ENCODE peak calls at places on chromosomes 16 and 17, in eight cellular contexts. T is substantia nigra; P is CD8-positive, alpha-beta T cell; M is tibial nerve; V is A549; C is IMR-90; J is lung; Y is mesendoderm. X is an unnamed sample.

GRCh38 chr17:34241062-34241461 is 14.0 kb upstream of the CCL2 start:
- DNase-seq in Y (no peak), T (no peak), V (no peak), M (peak), C (peak), J (no peak), P (no peak), X (no peak)

GRCh38 chr17:41687828-41688640 is 651 bp upstream of the EIF1 start:
- DNase-seq in T (no peak), M (peak), V (peak), Y (no peak), J (peak), P (peak), C (peak), X (no peak)

GRCh38 chr17:61475726-61476125 is 23.5 kb downstream of the TBX4 start:
- DNase-seq in C (peak), V (no peak), T (no peak), P (no peak), J (no peak), Y (no peak), M (no peak), X (peak)

GRCh38 chr17:28655160-28655559 is 6.5 kb downstream of the SDF2 start:
- DNase-seq in C (no peak), P (no peak), V (no peak), J (no peak), M (no peak), Y (no peak), T (no peak), X (no peak)

GRCh38 chr17:77506371-77506991 is 365.7 kb downstream of the SEC14L1 start:
- DNase-seq in V (no peak), M (no peak), P (no peak), T (no peak), J (no peak), Y (no peak), C (no peak), X (no peak)

GRCh38 chr16:86681440-86681838 is 103.1 kb downstream of the FOXL1 start:
- DNase-seq in Y (no peak), P (no peak), V (no peak), C (no peak), T (no peak), J (no peak), M (peak), X (no peak)

GRCh38 chr17:6456321-6456720 is 12.1 kb downstream of the PIMREG start:
- DNase-seq in T (no peak), P (no peak), J (no peak), V (no peak), M (no peak), Y (no peak), C (no peak), X (no peak)

GRCh38 chr17:50064253-50064991 is 8.5 kb downstream of the ITGA3 start:
- DNase-seq in T (no peak), P (no peak), V (peak), J (peak), C (peak), M (no peak), Y (peak), X (peak)

GRCh38 chr17:44084131-44084538 is 13.6 kb downstream of the G6PC3 start:
- DNase-seq in J (no peak), T (no peak), P (peak), C (no peak), V (no peak), Y (peak), M (no peak), X (no peak)

GRCh38 chr17:45413498-45413923 is 19.2 kb downstream of the ARHGAP27 start:
- DNase-seq in M (no peak), V (no peak), P (no peak), T (peak), J (no peak), Y (no peak), C (no peak), X (no peak)

GRCh38 chr16:57600048-57600835 is 28.2 kb upstream of the ADGRG1 start:
- DNase-seq in V (peak), M (no peak), Y (peak), J (peak), C (peak), P (peak), T (no peak), X (no peak)

GRCh38 chr16:50154369-50154947 is 1.4 kb downstream of the TENT4B start:
- DNase-seq in M (no peak), C (no peak), V (peak), T (peak), Y (peak), P (no peak), J (no peak), X (no peak)

GRCh38 chr16:48547530-48547929 is 62.5 kb downstream of the N4BP1 start:
- DNase-seq in Y (no peak), T (no peak), C (no peak), P (no peak), M (no peak), V (no peak), J (no peak), X (no peak)

GRCh38 chr16:85570735-85571562 is 42.2 kb upstream of the GSE1 start:
- DNase-seq in V (no peak), C (no peak), P (peak), Y (no peak), T (no peak), J (peak), M (no peak), X (no peak)

GRCh38 chr17:78947235-78948153 is 22.3 kb upstream of the TIMP2 start:
- DNase-seq in J (no peak), C (no peak), Y (no peak), P (no peak), V (no peak), T (no peak), M (no peak), X (no peak)

GRCh38 chr16:74034862-74035261 is 261.8 kb upstream of the PSMD7 start:
- DNase-seq in V (peak), T (no peak), J (no peak), C (peak), M (no peak), P (no peak), Y (peak), X (no peak)

GRCh38 chr17:48219605-48220004 is 112.0 kb downstream of the SNX11 start:
- DNase-seq in V (no peak), Y (peak), M (no peak), C (no peak), T (no peak), P (no peak), J (no peak), X (no peak)

GRCh38 chr16:57623251-57624043 is 5.0 kb upstream of the ADGRG1 start:
- DNase-seq in Y (peak), C (peak), P (no peak), M (peak), J (no peak), V (peak), T (peak), X (no peak)

GRCh38 chr17:81977211-81978091 is at the start of gene ASPSCR1:
- DNase-seq in C (peak), P (peak), J (peak), M (peak), Y (peak), V (peak), T (peak), X (peak)

DNA sequence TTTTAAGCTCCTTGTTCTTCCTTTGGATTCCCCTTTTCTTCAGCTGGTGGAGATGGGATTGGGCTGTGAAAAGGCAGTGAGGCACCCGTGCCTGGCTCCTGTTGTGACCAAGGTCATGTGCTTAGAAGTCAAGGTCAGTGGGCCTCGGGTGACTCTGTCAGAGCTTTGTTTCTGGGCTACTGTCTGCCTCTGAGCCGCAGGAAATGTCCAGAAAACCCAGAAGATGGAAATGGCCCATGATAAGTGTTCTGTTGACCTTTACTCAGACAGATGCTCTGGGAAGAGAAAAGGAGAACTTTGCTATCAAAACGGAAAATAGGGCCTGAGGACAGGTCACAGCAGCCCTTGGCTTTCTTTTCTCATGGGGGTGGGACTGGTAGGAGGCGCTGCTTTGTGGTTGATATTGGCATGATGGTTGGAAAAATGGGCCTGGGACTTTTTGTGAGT is 2.9 kb downstream of the ABCC1 start:
- DNase-seq in T (no peak), M (no peak), P (no peak), J (no peak), Y (no peak), V (no peak), C (no peak), X (no peak)
- H3K27ac ChIP-seq in T (no peak), M (peak), P (no peak), J (peak), Y (no peak), V (peak), C (peak), X (no peak)

GRCh38 chr17:65678534-65678933 is 117.1 kb upstream of the AXIN2 start:
- DNase-seq in T (no peak), M (no peak), V (no peak), P (no peak), Y (no peak), C (no peak), J (no peak), X (no peak)
- H3K27ac ChIP-seq in T (no peak), M (no peak), V (no peak), P (no peak), Y (no peak), C (no peak), J (peak), X (no peak)

DNA sequence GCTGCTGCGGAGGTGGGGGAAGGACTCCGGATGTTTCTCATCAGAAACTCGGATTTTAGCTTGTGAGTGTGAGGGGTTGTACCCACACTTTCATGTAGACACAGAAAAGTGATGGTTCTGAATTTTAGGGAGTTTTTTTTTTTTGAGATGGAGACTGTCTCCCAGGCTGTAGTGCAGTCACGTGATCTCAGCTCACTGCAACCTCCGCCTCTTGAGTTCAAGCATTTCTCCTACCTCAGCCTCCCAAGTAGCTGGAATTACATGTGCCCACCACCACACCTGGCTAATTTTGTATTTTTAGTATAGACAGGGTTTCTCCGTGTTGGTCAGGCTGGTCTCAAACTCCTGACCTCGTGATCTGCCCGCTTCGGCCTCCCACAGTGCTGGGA is 22.4 kb upstream of the GNG13 start:
- DNase-seq in P (no peak), M (no peak), V (no peak), C (no peak), Y (no peak), T (no peak), J (no peak), X (no peak)
- H3K27ac ChIP-seq in P (no peak), M (no peak), V (no peak), C (no peak), Y (no peak), T (no peak), J (no peak), X (no peak)

GRCh38 chr16:88659160-88659559 is 3.7 kb downstream of the MVD start:
- DNase-seq in T (no peak), M (no peak), Y (no peak), P (no peak), C (no peak), J (no peak), V (no peak), X (no peak)
- H3K27ac ChIP-seq in T (no peak), M (no peak), Y (no peak), P (no peak), C (no peak), J (no peak), V (no peak), X (no peak)

DNA sequence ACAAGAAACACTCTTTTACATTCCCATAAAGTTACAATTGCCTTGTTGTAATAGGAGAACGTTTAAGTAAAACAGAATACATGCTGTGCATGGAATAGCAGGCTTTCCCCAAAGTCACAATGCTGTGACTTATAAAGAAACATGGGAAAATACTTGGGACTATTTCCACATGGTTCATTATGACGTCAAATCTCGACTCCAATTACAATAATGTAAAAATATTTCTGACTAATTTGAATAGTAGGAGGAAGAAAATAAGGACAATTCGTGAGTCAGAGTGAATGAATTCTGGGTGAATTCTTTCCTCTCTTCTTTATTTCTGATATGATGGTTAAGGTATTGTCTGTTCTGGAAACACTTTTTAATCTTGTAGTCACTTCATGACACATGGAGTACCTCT is 52.8 kb downstream of the CDH11 start:
- DNase-seq in C (peak), Y (no peak), J (no peak), V (peak), P (no peak), M (no peak), T (no peak), X (no peak)
- H3K27ac ChIP-seq in C (peak), Y (no peak), J (no peak), V (no peak), P (no peak), M (no peak), T (no peak), X (no peak)